ENCODE peak calls at places on chromosomes 13 and 19, in ten cellular contexts. One of them, this sample, is unnamed.

GRCh38 chr13:94710881-94711560 is 1.3 kb downstream of the SOX21 start:
- DNase-seq in activated B cell treated with CpG ODN at 0.5 μM for 24 hours: no peak
- DNase-seq in NCI-H774: peak
- DNase-seq in type B pancreatic cell: peak
- DNase-seq in NCI-H446: no peak
- DNase-seq in colonic mucosa: no peak
- DNase-seq in stimulated activated CD8-positive, alpha-beta memory T cell treated with anti-CD3 and anti-CD28 coated beads, Interleukin-15, amount 100 ng/mL, for 24 hours: no peak
- DNase-seq in T47D: no peak
- DNase-seq in iPS-NIHi11: peak
- DNase-seq in fibroblast of mammary gland: no peak
- DNase-seq in this sample: peak

GRCh38 chr19:21321996-21322395 is 7.2 kb downstream of the ZNF708 start:
- DNase-seq in activated B cell treated with CpG ODN at 0.5 μM for 24 hours: no peak
- DNase-seq in colonic mucosa: no peak
- DNase-seq in NCI-H774: no peak
- DNase-seq in NCI-H446: no peak
- DNase-seq in T47D: no peak
- DNase-seq in type B pancreatic cell: no peak
- DNase-seq in iPS-NIHi11: no peak
- DNase-seq in stimulated activated CD8-positive, alpha-beta memory T cell treated with anti-CD3 and anti-CD28 coated beads, Interleukin-15, amount 100 ng/mL, for 24 hours: no peak
- DNase-seq in fibroblast of mammary gland: peak
- DNase-seq in this sample: no peak

GRCh38 chr13:66353664-66354063 is 876.5 kb downstream of the PCDH9 start:
- DNase-seq in colonic mucosa: no peak
- DNase-seq in T47D: peak
- DNase-seq in NCI-H446: no peak
- DNase-seq in stimulated activated CD8-positive, alpha-beta memory T cell treated with anti-CD3 and anti-CD28 coated beads, Interleukin-15, amount 100 ng/mL, for 24 hours: no peak
- DNase-seq in NCI-H774: no peak
- DNase-seq in activated B cell treated with CpG ODN at 0.5 μM for 24 hours: no peak
- DNase-seq in type B pancreatic cell: no peak
- DNase-seq in iPS-NIHi11: no peak
- DNase-seq in fibroblast of mammary gland: no peak
- DNase-seq in this sample: no peak

GRCh38 chr13:103101500-103101899 is 35.3 kb upstream of the SLC10A2 start:
- DNase-seq in type B pancreatic cell: no peak
- DNase-seq in iPS-NIHi11: no peak
- DNase-seq in stimulated activated CD8-positive, alpha-beta memory T cell treated with anti-CD3 and anti-CD28 coated beads, Interleukin-15, amount 100 ng/mL, for 24 hours: no peak
- DNase-seq in T47D: no peak
- DNase-seq in NCI-H774: no peak
- DNase-seq in fibroblast of mammary gland: no peak
- DNase-seq in activated B cell treated with CpG ODN at 0.5 μM for 24 hours: no peak
- DNase-seq in colonic mucosa: no peak
- DNase-seq in NCI-H446: no peak
- DNase-seq in this sample: no peak

GRCh38 chr13:113943821-113944565 is 29.9 kb downstream of the C13orf46 start:
- DNase-seq in type B pancreatic cell: no peak
- DNase-seq in activated B cell treated with CpG ODN at 0.5 μM for 24 hours: no peak
- DNase-seq in stimulated activated CD8-positive, alpha-beta memory T cell treated with anti-CD3 and anti-CD28 coated beads, Interleukin-15, amount 100 ng/mL, for 24 hours: no peak
- DNase-seq in colonic mucosa: no peak
- DNase-seq in T47D: no peak
- DNase-seq in NCI-H774: no peak
- DNase-seq in fibroblast of mammary gland: no peak
- DNase-seq in iPS-NIHi11: no peak
- DNase-seq in NCI-H446: no peak
- DNase-seq in this sample: no peak

GRCh38 chr13:83286737-83287136 is 595.5 kb downstream of the SLITRK1 start:
- DNase-seq in NCI-H774: no peak
- DNase-seq in fibroblast of mammary gland: peak
- DNase-seq in iPS-NIHi11: no peak
- DNase-seq in T47D: no peak
- DNase-seq in type B pancreatic cell: no peak
- DNase-seq in stimulated activated CD8-positive, alpha-beta memory T cell treated with anti-CD3 and anti-CD28 coated beads, Interleukin-15, amount 100 ng/mL, for 24 hours: no peak
- DNase-seq in activated B cell treated with CpG ODN at 0.5 μM for 24 hours: no peak
- DNase-seq in NCI-H446: no peak
- DNase-seq in colonic mucosa: no peak
- DNase-seq in this sample: no peak

GRCh38 chr19:16441661-16442071 is 30.1 kb downstream of the EPS15L1 start:
- DNase-seq in NCI-H446: no peak
- DNase-seq in fibroblast of mammary gland: no peak
- DNase-seq in type B pancreatic cell: no peak
- DNase-seq in iPS-NIHi11: peak
- DNase-seq in NCI-H774: peak
- DNase-seq in T47D: no peak
- DNase-seq in activated B cell treated with CpG ODN at 0.5 μM for 24 hours: no peak
- DNase-seq in stimulated activated CD8-positive, alpha-beta memory T cell treated with anti-CD3 and anti-CD28 coated beads, Interleukin-15, amount 100 ng/mL, for 24 hours: no peak
- DNase-seq in colonic mucosa: peak
- DNase-seq in this sample: peak

GRCh38 chr19:12139309-12139708 is 841 bp downstream of the ZNF20 start:
- DNase-seq in fibroblast of mammary gland: peak
- DNase-seq in type B pancreatic cell: no peak
- DNase-seq in T47D: no peak
- DNase-seq in iPS-NIHi11: no peak
- DNase-seq in activated B cell treated with CpG ODN at 0.5 μM for 24 hours: no peak
- DNase-seq in colonic mucosa: no peak
- DNase-seq in NCI-H446: no peak
- DNase-seq in stimulated activated CD8-positive, alpha-beta memory T cell treated with anti-CD3 and anti-CD28 coated beads, Interleukin-15, amount 100 ng/mL, for 24 hours: no peak
- DNase-seq in NCI-H774: no peak
- DNase-seq in this sample: peak

GRCh38 chr13:112962911-112963625 is 5.9 kb upstream of the MCF2L start:
- DNase-seq in colonic mucosa: no peak
- DNase-seq in T47D: no peak
- DNase-seq in NCI-H446: no peak
- DNase-seq in NCI-H774: no peak
- DNase-seq in iPS-NIHi11: no peak
- DNase-seq in activated B cell treated with CpG ODN at 0.5 μM for 24 hours: no peak
- DNase-seq in fibroblast of mammary gland: no peak
- DNase-seq in stimulated activated CD8-positive, alpha-beta memory T cell treated with anti-CD3 and anti-CD28 coated beads, Interleukin-15, amount 100 ng/mL, for 24 hours: no peak
- DNase-seq in type B pancreatic cell: no peak
- DNase-seq in this sample: no peak

GRCh38 chr13:93875527-93875926 is 604.0 kb downstream of the DCT start:
- DNase-seq in stimulated activated CD8-positive, alpha-beta memory T cell treated with anti-CD3 and anti-CD28 coated beads, Interleukin-15, amount 100 ng/mL, for 24 hours: no peak
- DNase-seq in fibroblast of mammary gland: peak
- DNase-seq in T47D: no peak
- DNase-seq in colonic mucosa: no peak
- DNase-seq in activated B cell treated with CpG ODN at 0.5 μM for 24 hours: no peak
- DNase-seq in iPS-NIHi11: no peak
- DNase-seq in type B pancreatic cell: no peak
- DNase-seq in NCI-H446: no peak
- DNase-seq in NCI-H774: no peak
- DNase-seq in this sample: no peak

GRCh38 chr19:17751103-17751911 is at the start of gene FCHO1:
- DNase-seq in NCI-H446: no peak
- DNase-seq in NCI-H774: no peak
- DNase-seq in iPS-NIHi11: no peak
- DNase-seq in activated B cell treated with CpG ODN at 0.5 μM for 24 hours: peak
- DNase-seq in colonic mucosa: peak
- DNase-seq in stimulated activated CD8-positive, alpha-beta memory T cell treated with anti-CD3 and anti-CD28 coated beads, Interleukin-15, amount 100 ng/mL, for 24 hours: peak
- DNase-seq in T47D: no peak
- DNase-seq in fibroblast of mammary gland: no peak
- DNase-seq in type B pancreatic cell: no peak
- DNase-seq in this sample: no peak

GRCh38 chr13:73060251-73061160 is 1.7 kb downstream of the KLF5 start:
- DNase-seq in activated B cell treated with CpG ODN at 0.5 μM for 24 hours: no peak
- DNase-seq in NCI-H446: no peak
- DNase-seq in NCI-H774: no peak
- DNase-seq in type B pancreatic cell: no peak
- DNase-seq in stimulated activated CD8-positive, alpha-beta memory T cell treated with anti-CD3 and anti-CD28 coated beads, Interleukin-15, amount 100 ng/mL, for 24 hours: no peak
- DNase-seq in iPS-NIHi11: no peak
- DNase-seq in colonic mucosa: peak
- DNase-seq in T47D: peak
- DNase-seq in fibroblast of mammary gland: peak
- DNase-seq in this sample: peak

GRCh38 chr19:40601061-40601973 is at the start of gene LTBP4:
- DNase-seq in colonic mucosa: peak
- DNase-seq in iPS-NIHi11: peak
- DNase-seq in NCI-H774: no peak
- DNase-seq in NCI-H446: no peak
- DNase-seq in fibroblast of mammary gland: no peak
- DNase-seq in activated B cell treated with CpG ODN at 0.5 μM for 24 hours: peak
- DNase-seq in type B pancreatic cell: no peak
- DNase-seq in T47D: no peak
- DNase-seq in stimulated activated CD8-positive, alpha-beta memory T cell treated with anti-CD3 and anti-CD28 coated beads, Interleukin-15, amount 100 ng/mL, for 24 hours: no peak
- DNase-seq in this sample: peak

GRCh38 chr13:26075498-26075897 is 23.7 kb upstream of the SHISA2 start:
- DNase-seq in activated B cell treated with CpG ODN at 0.5 μM for 24 hours: no peak
- DNase-seq in NCI-H446: no peak
- DNase-seq in NCI-H774: no peak
- DNase-seq in colonic mucosa: no peak
- DNase-seq in stimulated activated CD8-positive, alpha-beta memory T cell treated with anti-CD3 and anti-CD28 coated beads, Interleukin-15, amount 100 ng/mL, for 24 hours: no peak
- DNase-seq in T47D: no peak
- DNase-seq in type B pancreatic cell: no peak
- DNase-seq in fibroblast of mammary gland: no peak
- DNase-seq in iPS-NIHi11: no peak
- DNase-seq in this sample: peak

GRCh38 chr19:1451916-1452801 is 2.2 kb downstream of the APC2 start:
- DNase-seq in NCI-H774: no peak
- DNase-seq in iPS-NIHi11: no peak
- DNase-seq in type B pancreatic cell: no peak
- DNase-seq in NCI-H446: no peak
- DNase-seq in activated B cell treated with CpG ODN at 0.5 μM for 24 hours: no peak
- DNase-seq in colonic mucosa: no peak
- DNase-seq in fibroblast of mammary gland: no peak
- DNase-seq in T47D: no peak
- DNase-seq in stimulated activated CD8-positive, alpha-beta memory T cell treated with anti-CD3 and anti-CD28 coated beads, Interleukin-15, amount 100 ng/mL, for 24 hours: no peak
- DNase-seq in this sample: peak

GRCh38 chr13:45728759-45729158 is 26.6 kb downstream of the CBY2 start:
- DNase-seq in NCI-H774: no peak
- DNase-seq in NCI-H446: no peak
- DNase-seq in colonic mucosa: no peak
- DNase-seq in fibroblast of mammary gland: no peak
- DNase-seq in activated B cell treated with CpG ODN at 0.5 μM for 24 hours: no peak
- DNase-seq in iPS-NIHi11: peak
- DNase-seq in type B pancreatic cell: no peak
- DNase-seq in stimulated activated CD8-positive, alpha-beta memory T cell treated with anti-CD3 and anti-CD28 coated beads, Interleukin-15, amount 100 ng/mL, for 24 hours: no peak
- DNase-seq in T47D: no peak
- DNase-seq in this sample: peak

This sample was measured in neural progenitor cell.